ENCODE peak calls at places on chromosomes 5 and 9, in five cellular contexts. J, W, F, G and E are unnamed samples.

GRCh38 chr5:172941067-172941516 is 18.1 kb upstream of the RPL26L1 start:
- DNase-seq in G (no peak), W (no peak), J (no peak), F (peak), E (no peak)

GRCh38 chr9:109912082-109912581 is 132.1 kb downstream of the PALM2AKAP2 start:
- DNase-seq in W (no peak), F (no peak), J (no peak), G (no peak), E (no peak)

GRCh38 chr9:33297455-33297854 is 7.1 kb downstream of the NFX1 start:
- DNase-seq in W (no peak), J (no peak), F (peak), G (no peak), E (no peak)

GRCh38 chr9:38043931-38044623 is 24.9 kb downstream of the SHB start:
- DNase-seq in J (no peak), G (no peak), W (no peak), F (no peak), E (no peak)

GRCh38 chr9:82489579-82489915 is 501.0 kb downstream of the SPATA31D1 start:
- DNase-seq in W (no peak), J (no peak), G (no peak), F (no peak), E (no peak)

GRCh38 chr9:33852216-33852826 is 35.4 kb downstream of the UBE2R2 start:
- DNase-seq in W (peak), F (peak), G (peak), J (peak), E (peak)

GRCh38 chr5:157324237-157324636 is 58.3 kb downstream of the CYFIP2 start:
- DNase-seq in F (peak), W (no peak), G (no peak), J (peak), E (no peak)

GRCh38 chr9:102237094-102237493 is 498.6 kb upstream of the GRIN3A start:
- DNase-seq in W (no peak), J (no peak), G (no peak), F (no peak), E (no peak)

GRCh38 chr5:87081511-87082372 is 185.9 kb upstream of the RASA1 start:
- DNase-seq in J (no peak), F (peak), G (no peak), W (no peak), E (no peak)

GRCh38 chr9:19232830-19233194 is 2.3 kb downstream of the DENND4C start:
- DNase-seq in G (no peak), J (no peak), W (peak), F (peak), E (peak)

GRCh38 chr9:105357937-105358336 is 89.9 kb upstream of the FSD1L start:
- DNase-seq in G (no peak), W (no peak), J (no peak), F (no peak), E (no peak)

GRCh38 chr9:14326264-14326826 is 12.4 kb upstream of the NFIB start:
- DNase-seq in J (no peak), F (no peak), G (no peak), W (no peak), E (peak)

GRCh38 chr9:122360891-122361290 is 9.9 kb upstream of the PTGS1 start:
- DNase-seq in F (no peak), J (no peak), G (no peak), W (no peak), E (no peak)

GRCh38 chr9:97710356-97711222 is 13.4 kb upstream of the XPA start:
- DNase-seq in F (peak), W (peak), G (peak), J (peak), E (peak)

GRCh38 chr9:117682955-117683710 is 21.1 kb upstream of the TLR4 start:
- DNase-seq in G (no peak), F (no peak), W (no peak), J (no peak), E (no peak)

GRCh38 chr9:89892920-89893319 is 288.1 kb downstream of the GADD45G start:
- DNase-seq in G (no peak), J (no peak), W (no peak), F (no peak), E (no peak)

GRCh38 chr9:93187047-93187446 is 3.1 kb downstream of the WNK2 start:
- DNase-seq in F (no peak), G (no peak), W (peak), J (no peak), E (no peak)

GRCh38 chr9:15295761-15296405 is 11.1 kb downstream of the TTC39B start:
- DNase-seq in W (no peak), F (no peak), G (no peak), J (peak), E (no peak)

GRCh38 chr5:58054018-58054417 is 405.9 kb downstream of the PLK2 start:
- DNase-seq in J (no peak), F (no peak), W (no peak), G (no peak), E (no peak)

GRCh38 chr9:96655198-96655851 is at the start of gene PRXL2C:
- DNase-seq in W (peak), J (peak), G (no peak), F (peak), E (peak)

GRCh38 chr5:136236479-136237083 is 43.6 kb upstream of the SMIM32 start:
- DNase-seq in F (no peak), J (no peak), G (no peak), W (peak), E (no peak)

GRCh38 chr9:105877719-105878118 is 183.4 kb downstream of the TMEM38B start:
- DNase-seq in F (no peak), J (no peak), G (no peak), W (no peak), E (no peak)

GRCh38 chr5:13660072-13660471 is 284.4 kb downstream of the DNAH5 start:
- DNase-seq in F (no peak), J (no peak), G (no peak), W (no peak), E (no peak)

GRCh38 chr5:123610665-123611406 is 98.9 kb downstream of the CSNK1G3 start:
- DNase-seq in G (peak), F (peak), J (no peak), W (peak), E (peak)

GRCh38 chr5:50836356-50836755 is 169.9 kb downstream of the PARP8 start:
- DNase-seq in W (no peak), J (no peak), F (no peak), G (no peak), E (no peak)

GRCh38 chr9:6243746-6244145 is 28.1 kb downstream of the IL33 start:
- DNase-seq in F (no peak), G (no peak), J (no peak), W (no peak), E (no peak)

GRCh38 chr5:131224387-131225191 is 39.3 kb upstream of the CDC42SE2 start:
- DNase-seq in G (no peak), F (no peak), W (no peak), J (no peak), E (no peak)

GRCh38 chr5:145222622-145223021 is 612.5 kb downstream of the PRELID2 start:
- DNase-seq in J (no peak), G (no peak), F (no peak), W (no peak), E (no peak)

GRCh38 chr9:136244776-136245193 is 827 bp downstream of the QSOX2 start:
- DNase-seq in G (no peak), J (no peak), F (no peak), W (no peak), E (no peak)

GRCh38 chr5:174386846-174387245 is 337.5 kb upstream of the MSX2 start:
- DNase-seq in F (no peak), J (no peak), G (no peak), W (no peak), E (no peak)

GRCh38 chr5:67509402-67509801 is 312.8 kb upstream of the CD180 start:
- DNase-seq in G (no peak), J (no peak), W (no peak), F (no peak), E (no peak)

GRCh38 chr9:127066775-127067111 is 55.7 kb downstream of the ANGPTL2 start:
- DNase-seq in G (no peak), W (no peak), F (no peak), J (no peak), E (no peak)

GRCh38 chr9:79362100-79363081 is 209.4 kb upstream of the TLE4 start:
- DNase-seq in W (no peak), G (no peak), F (no peak), J (peak), E (no peak)

GRCh38 chr9:131739988-131740648 is at the start of gene RAPGEF1:
- DNase-seq in F (peak), W (peak), G (no peak), J (peak), E (peak)

DNA sequence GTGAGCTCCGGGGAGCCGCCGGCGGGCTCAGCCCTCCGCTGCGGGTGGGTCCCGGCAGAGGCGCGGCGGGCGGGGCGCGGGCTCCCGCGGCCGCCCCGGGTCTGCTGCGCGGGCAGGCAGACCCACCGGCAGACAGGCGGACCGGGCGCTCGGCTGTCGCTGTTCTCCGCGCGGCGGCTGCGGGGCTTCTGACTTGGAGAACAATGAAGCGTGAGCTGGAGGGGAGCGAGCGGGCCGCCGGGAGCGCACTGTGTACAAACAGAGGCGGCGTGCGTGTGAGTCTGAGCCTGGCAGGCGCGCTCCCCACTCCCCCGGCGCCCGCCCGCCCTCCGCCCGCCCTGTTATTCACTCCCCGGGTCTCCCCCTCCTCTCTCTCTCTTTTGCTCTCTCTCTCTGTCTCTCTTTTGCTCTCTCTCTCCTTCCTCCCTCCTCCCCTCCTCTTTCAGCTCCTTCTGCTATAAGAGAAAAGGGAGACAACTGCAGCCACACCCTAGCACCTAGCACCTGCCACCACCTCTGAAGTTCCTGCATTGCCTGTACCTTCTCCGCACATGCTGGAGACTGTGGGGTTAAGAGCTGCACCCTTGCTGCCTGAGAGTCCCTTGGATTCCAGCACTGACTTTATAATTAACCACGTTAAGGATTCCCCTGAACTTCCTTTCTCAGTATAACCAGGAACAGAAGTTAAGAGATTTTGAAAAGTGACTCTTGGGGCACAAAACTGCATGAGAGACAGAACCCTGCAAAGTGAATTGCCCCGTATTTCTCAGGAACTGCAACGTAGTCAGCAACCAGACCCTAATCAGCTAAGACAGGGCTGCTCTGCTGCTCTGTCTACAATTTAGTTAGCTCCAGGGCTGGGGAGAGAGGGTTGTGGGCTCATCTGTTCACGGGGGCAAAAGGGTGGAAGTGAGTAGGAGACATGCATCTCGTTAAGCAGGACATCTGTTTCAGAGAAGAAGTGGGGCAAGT is at the start of gene EDIL3:
- DNase-seq in J (peak), W (peak), G (no peak), F (no peak), E (peak)
- TF ChIP-seq JUND in J (no peak), W (no peak), G (no peak), F (no peak), E (no peak)

GRCh38 chr5:140189977-140190867 is 15.2 kb downstream of the CYSTM1 start:
- DNase-seq in J (no peak), F (peak), G (no peak), W (no peak), E (peak)

GRCh38 chr5:140194662-140195061 is 19.7 kb downstream of the CYSTM1 start:
- DNase-seq in G (no peak), W (no peak), F (no peak), J (no peak), E (no peak)

GRCh38 chr5:140192715-140193428 is 17.9 kb downstream of the CYSTM1 start:
- DNase-seq in J (no peak), F (no peak), W (no peak), G (no peak), E (no peak)

GRCh38 chr5:140189253-140189652 is 14.3 kb downstream of the CYSTM1 start:
- DNase-seq in W (no peak), F (no peak), J (no peak), G (no peak), E (no peak)

GRCh38 chr5:140190868-140191209 is 15.9 kb downstream of the CYSTM1 start:
- DNase-seq in J (no peak), W (no peak), F (no peak), G (no peak), E (no peak)
- TF ChIP-seq JUND in J (no peak), W (no peak), F (no peak), G (no peak), E (no peak)

GRCh38 chr9:108142142-108142503 is 652.6 kb upstream of the KLF4 start:
- DNase-seq in W (no peak), F (no peak), J (no peak), G (no peak), E (no peak)

GRCh38 chr9:108139900-108140299 is 650.3 kb upstream of the KLF4 start:
- DNase-seq in W (no peak), G (no peak), J (no peak), F (no peak), E (no peak)

DNA sequence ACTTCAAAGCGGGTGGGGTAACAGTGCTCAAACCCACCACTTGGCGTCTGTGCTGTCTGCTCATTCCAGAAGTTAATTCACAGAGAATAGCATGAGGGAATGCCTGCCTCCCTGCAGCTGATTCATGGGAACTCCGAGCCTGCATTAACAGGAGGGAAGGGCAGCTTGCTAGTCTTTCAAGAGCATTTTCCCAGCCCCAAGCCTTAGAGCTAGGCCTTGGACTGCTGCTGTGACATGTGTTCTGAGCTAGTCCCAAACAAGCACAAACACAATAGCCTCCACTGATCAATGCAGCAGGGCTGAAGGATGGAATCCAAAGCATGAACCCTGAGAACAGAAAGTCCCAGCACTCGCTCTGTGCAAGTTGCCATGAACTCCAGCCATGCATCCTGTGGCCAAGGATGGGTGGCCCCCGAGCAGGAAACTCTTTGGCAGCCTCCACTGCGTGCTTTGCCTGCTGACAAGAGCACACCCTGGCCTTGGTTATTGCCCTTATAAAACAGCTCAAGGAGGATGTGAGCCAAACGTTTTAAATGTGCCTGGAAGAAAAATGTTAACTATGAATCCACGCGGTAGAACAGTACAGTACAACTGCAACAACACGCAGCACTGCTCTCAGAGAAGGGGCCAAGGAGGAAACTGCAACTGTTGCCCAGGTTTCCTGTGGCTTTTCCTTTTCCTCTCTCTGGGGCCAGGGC is 653.1 kb upstream of the KLF4 start:
- DNase-seq in G (no peak), F (no peak), W (no peak), J (peak), E (no peak)
- TF ChIP-seq JUND in G (no peak), F (no peak), W (no peak), J (no peak), E (no peak)

GRCh38 chr5:65825388-65826328 is 100.7 kb upstream of the ERBIN start:
- DNase-seq in W (no peak), G (no peak), J (no peak), F (no peak), E (no peak)
- TF ChIP-seq JUND in W (no peak), G (no peak), J (no peak), F (no peak), E (no peak)